ENCODE peak calls at places on chromosomes 2 and 18, in eight cellular contexts. One of them, this sample, is unnamed.

GRCh38 chr2:3241971-3242746 is 135.5 kb downstream of the EIPR1 start:
- DNase-seq in foreskin fibroblast: no peak
- DNase-seq in astrocyte: no peak
- DNase-seq in pancreas: no peak
- DNase-seq in BE2C: no peak
- DNase-seq in fibroblast of villous mesenchyme: no peak
- DNase-seq in HFF-Myc: no peak
- DNase-seq in K562: no peak
- DNase-seq in this sample: no peak

GRCh38 chr2:152550386-152550785 is 166.9 kb downstream of the PRPF40A start:
- DNase-seq in HFF-Myc: no peak
- DNase-seq in astrocyte: peak; percentile 25
- DNase-seq in pancreas: peak; percentile 27
- DNase-seq in foreskin fibroblast: no peak
- DNase-seq in BE2C: no peak
- DNase-seq in fibroblast of villous mesenchyme: peak; percentile 64
- DNase-seq in K562: no peak
- DNase-seq in this sample: no peak

GRCh38 chr18:31506024-31506742 is 8.2 kb downstream of the DSG2 start:
- DNase-seq in foreskin fibroblast: no peak
- DNase-seq in astrocyte: peak; percentile 24
- DNase-seq in K562: no peak
- DNase-seq in BE2C: no peak
- DNase-seq in HFF-Myc: no peak
- DNase-seq in fibroblast of villous mesenchyme: peak; percentile 22
- DNase-seq in pancreas: no peak
- DNase-seq in this sample: peak; percentile 8

GRCh38 chr2:25308599-25308998 is 33.1 kb downstream of the DNMT3A start:
- DNase-seq in foreskin fibroblast: no peak
- DNase-seq in BE2C: no peak
- DNase-seq in K562: no peak
- DNase-seq in HFF-Myc: no peak
- DNase-seq in pancreas: no peak
- DNase-seq in fibroblast of villous mesenchyme: no peak
- DNase-seq in astrocyte: no peak
- DNase-seq in this sample: no peak

GRCh38 chr2:29212009-29212408 is 96.8 kb downstream of the CLIP4 start:
- DNase-seq in foreskin fibroblast: peak; percentile 50
- DNase-seq in HFF-Myc: peak; percentile 79
- DNase-seq in astrocyte: no peak
- DNase-seq in pancreas: no peak
- DNase-seq in fibroblast of villous mesenchyme: peak; percentile 31
- DNase-seq in K562: no peak
- DNase-seq in BE2C: no peak
- DNase-seq in this sample: peak; percentile 51

GRCh38 chr18:77092104-77093066 is 40.2 kb downstream of the MBP start:
- DNase-seq in BE2C: no peak
- DNase-seq in HFF-Myc: no peak
- DNase-seq in K562: no peak
- DNase-seq in astrocyte: no peak
- DNase-seq in fibroblast of villous mesenchyme: no peak
- DNase-seq in foreskin fibroblast: no peak
- DNase-seq in pancreas: no peak
- DNase-seq in this sample: no peak

GRCh38 chr2:9703085-9703641 is 72.4 kb upstream of the YWHAQ start:
- DNase-seq in pancreas: no peak
- DNase-seq in fibroblast of villous mesenchyme: peak; percentile 96
- DNase-seq in astrocyte: peak; percentile 66
- DNase-seq in BE2C: no peak
- DNase-seq in foreskin fibroblast: peak; percentile 98
- DNase-seq in HFF-Myc: peak; percentile 94
- DNase-seq in K562: no peak
- DNase-seq in this sample: peak; percentile 91

GRCh38 chr2:77831878-77832277 is 309.7 kb upstream of the LRRTM4 start:
- DNase-seq in BE2C: no peak
- DNase-seq in astrocyte: no peak
- DNase-seq in foreskin fibroblast: no peak
- DNase-seq in HFF-Myc: no peak
- DNase-seq in K562: no peak
- DNase-seq in fibroblast of villous mesenchyme: no peak
- DNase-seq in pancreas: no peak
- DNase-seq in this sample: no peak

GRCh38 chr18:12032786-12033642 is 51.7 kb downstream of the IMPA2 start:
- DNase-seq in foreskin fibroblast: peak; percentile 43
- DNase-seq in K562: no peak
- DNase-seq in pancreas: peak; percentile 9
- DNase-seq in fibroblast of villous mesenchyme: peak; percentile 81
- DNase-seq in BE2C: no peak
- DNase-seq in astrocyte: peak; percentile 54
- DNase-seq in HFF-Myc: no peak
- DNase-seq in this sample: peak; percentile 82

GRCh38 chr2:12903272-12903671 is 186.5 kb downstream of the TRIB2 start:
- DNase-seq in BE2C: no peak
- DNase-seq in astrocyte: peak; percentile 75
- DNase-seq in foreskin fibroblast: no peak
- DNase-seq in pancreas: no peak
- DNase-seq in fibroblast of villous mesenchyme: no peak
- DNase-seq in HFF-Myc: no peak
- DNase-seq in K562: no peak
- DNase-seq in this sample: peak; percentile 19

GRCh38 chr2:180291552-180292421 is 284.7 kb upstream of the CWC22 start:
- DNase-seq in fibroblast of villous mesenchyme: no peak
- DNase-seq in pancreas: no peak
- DNase-seq in K562: no peak
- DNase-seq in astrocyte: peak; percentile 66
- DNase-seq in foreskin fibroblast: peak; percentile 7
- DNase-seq in BE2C: no peak
- DNase-seq in HFF-Myc: no peak
- DNase-seq in this sample: no peak

GRCh38 chr18:45357681-45358470 is 257.4 kb upstream of the SLC14A2 start:
- DNase-seq in pancreas: peak; percentile 33
- DNase-seq in astrocyte: peak; percentile 68
- DNase-seq in BE2C: no peak
- DNase-seq in K562: no peak
- DNase-seq in fibroblast of villous mesenchyme: no peak
- DNase-seq in foreskin fibroblast: no peak
- DNase-seq in HFF-Myc: no peak
- DNase-seq in this sample: peak; percentile 62

GRCh38 chr18:13680612-13681011 is 45.7 kb downstream of the FAM210A start:
- DNase-seq in astrocyte: no peak
- DNase-seq in pancreas: no peak
- DNase-seq in K562: no peak
- DNase-seq in BE2C: peak; percentile 14
- DNase-seq in foreskin fibroblast: no peak
- DNase-seq in fibroblast of villous mesenchyme: peak; percentile 18
- DNase-seq in HFF-Myc: no peak
- DNase-seq in this sample: no peak

GRCh38 chr18:51337406-51337805 is 139.9 kb upstream of the MEX3C start:
- DNase-seq in pancreas: no peak
- DNase-seq in HFF-Myc: no peak
- DNase-seq in K562: no peak
- DNase-seq in BE2C: no peak
- DNase-seq in foreskin fibroblast: no peak
- DNase-seq in fibroblast of villous mesenchyme: peak; percentile 1
- DNase-seq in astrocyte: peak; percentile 57
- DNase-seq in this sample: no peak

GRCh38 chr2:182530636-182531035 is 103.8 kb upstream of the PDE1A start:
- DNase-seq in foreskin fibroblast: no peak
- DNase-seq in astrocyte: no peak
- DNase-seq in HFF-Myc: no peak
- DNase-seq in K562: no peak
- DNase-seq in pancreas: no peak
- DNase-seq in fibroblast of villous mesenchyme: no peak
- DNase-seq in BE2C: no peak
- DNase-seq in this sample: no peak

GRCh38 chr2:157894694-157895450 is 18.7 kb upstream of the ACVR1 start:
- DNase-seq in K562: no peak
- DNase-seq in BE2C: no peak
- DNase-seq in HFF-Myc: peak; percentile 48
- DNase-seq in fibroblast of villous mesenchyme: peak; percentile 90
- DNase-seq in pancreas: no peak
- DNase-seq in foreskin fibroblast: peak; percentile 70
- DNase-seq in astrocyte: peak; percentile 78
- DNase-seq in this sample: peak; percentile 66

GRCh38 chr18:48974304-48975220 is 23.8 kb upstream of the SMAD7 start:
- DNase-seq in foreskin fibroblast: no peak
- DNase-seq in fibroblast of villous mesenchyme: no peak
- DNase-seq in HFF-Myc: no peak
- DNase-seq in K562: no peak
- DNase-seq in astrocyte: no peak
- DNase-seq in BE2C: peak; percentile 42
- DNase-seq in pancreas: no peak
- DNase-seq in this sample: no peak

DNA sequence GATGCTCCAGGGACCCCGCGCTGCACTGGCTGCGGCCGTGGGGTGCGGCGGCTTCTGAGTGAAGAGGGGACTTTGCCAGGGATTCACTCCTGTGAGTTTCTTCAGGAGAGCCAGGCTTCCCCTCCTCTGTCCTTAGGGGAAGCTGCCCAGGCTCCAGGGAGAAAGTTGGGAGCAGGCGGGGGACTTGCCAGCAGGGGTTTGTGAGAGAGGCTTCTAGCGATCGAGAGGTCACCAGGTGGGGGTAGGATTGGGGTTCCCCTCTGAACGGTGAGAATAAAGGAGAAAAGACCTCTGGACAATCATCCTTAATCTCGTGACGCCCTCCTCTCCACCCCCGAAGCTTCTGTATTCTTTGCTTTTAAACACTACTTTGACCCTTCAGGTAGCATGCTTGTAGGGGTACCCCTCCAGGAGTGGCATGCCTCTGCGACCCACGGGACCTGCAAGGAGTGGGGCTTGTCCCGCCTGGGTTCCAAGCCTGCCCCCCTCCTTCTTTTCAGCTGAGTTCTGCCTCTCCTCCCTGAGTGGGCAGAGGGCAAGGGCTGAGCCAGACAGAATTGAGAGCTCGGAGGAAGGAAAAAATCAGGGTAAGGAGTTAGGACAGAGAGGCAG is 601 bp downstream of the PROKR1 start:
- DNase-seq in fibroblast of villous mesenchyme: no peak
- DNase-seq in BE2C: no peak
- DNase-seq in foreskin fibroblast: no peak
- DNase-seq in astrocyte: no peak
- DNase-seq in K562: no peak
- DNase-seq in HFF-Myc: no peak
- DNase-seq in pancreas: no peak
- DNase-seq in this sample: no peak
- H3K4me3 ChIP-seq in fibroblast of villous mesenchyme: peak overlapping the region; percentile 43
- H3K4me3 ChIP-seq in BE2C: peak overlapping the region; percentile 42
- H3K4me3 ChIP-seq in foreskin fibroblast: no peak overlapping the region
- H3K4me3 ChIP-seq in astrocyte: peak overlapping the region; percentile 41
- H3K4me3 ChIP-seq in K562: peak overlapping the region; percentile 55
- H3K4me3 ChIP-seq in HFF-Myc: peak overlapping the region; percentile 29
- H3K4me3 ChIP-seq in pancreas: no peak overlapping the region
- H3K4me3 ChIP-seq in this sample: no peak overlapping the region

GRCh38 chr2:173354601-173355131 is at the start of gene CDCA7:
- DNase-seq in fibroblast of villous mesenchyme: peak; percentile 60
- DNase-seq in astrocyte: peak; percentile 34
- DNase-seq in BE2C: peak; percentile 80
- DNase-seq in foreskin fibroblast: peak; percentile 43
- DNase-seq in HFF-Myc: peak; percentile 25
- DNase-seq in K562: peak; percentile 94
- DNase-seq in pancreas: peak; percentile 69
- DNase-seq in this sample: peak; percentile 42
- TF ChIP-seq CTCF in fibroblast of villous mesenchyme: no peak
- TF ChIP-seq CTCF in astrocyte: no peak
- TF ChIP-seq CTCF in BE2C: no peak
- TF ChIP-seq CTCF in foreskin fibroblast: no peak
- TF ChIP-seq CTCF in HFF-Myc: no peak
- TF ChIP-seq CTCF in K562: peak; percentile 4
- TF ChIP-seq CTCF in pancreas: no peak
- TF ChIP-seq CTCF in this sample: no peak

DNA sequence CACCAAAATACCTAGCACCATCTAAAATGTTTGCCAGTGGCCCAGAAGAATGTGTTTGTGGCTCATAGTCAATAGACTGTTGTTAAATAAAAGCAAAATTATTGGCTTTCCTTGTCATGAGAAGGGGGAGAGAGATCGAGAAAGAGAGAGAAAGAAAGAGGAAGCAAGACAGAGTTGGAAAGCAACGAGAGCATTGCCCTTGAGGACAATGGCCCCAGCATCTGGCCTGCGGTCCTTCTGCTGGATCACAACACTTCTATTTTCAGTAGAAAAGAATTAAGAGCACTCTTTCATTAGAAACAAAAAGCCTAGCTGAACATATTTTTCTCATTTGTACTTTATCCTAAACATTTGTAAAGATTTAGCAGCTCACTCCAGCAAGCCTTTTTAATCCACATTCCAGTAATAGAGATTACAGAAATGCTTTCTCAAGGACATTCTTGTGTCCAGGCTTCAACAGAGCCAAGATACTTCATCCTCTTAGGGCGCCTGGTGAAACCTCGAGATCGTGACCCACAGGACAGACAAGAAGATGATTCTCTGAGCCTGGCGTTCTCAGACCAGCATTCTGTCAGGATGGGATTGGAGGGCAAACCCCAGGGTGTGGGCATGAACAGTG is 31.6 kb upstream of the AFF3 start:
- DNase-seq in pancreas: no peak
- DNase-seq in K562: no peak
- DNase-seq in HFF-Myc: no peak
- DNase-seq in BE2C: no peak
- DNase-seq in foreskin fibroblast: no peak
- DNase-seq in fibroblast of villous mesenchyme: peak; percentile 14
- DNase-seq in astrocyte: no peak
- DNase-seq in this sample: peak; percentile 72
- H3K4me3 ChIP-seq in pancreas: no peak overlapping the region
- H3K4me3 ChIP-seq in K562: no peak overlapping the region
- H3K4me3 ChIP-seq in HFF-Myc: no peak overlapping the region
- H3K4me3 ChIP-seq in BE2C: no peak overlapping the region
- H3K4me3 ChIP-seq in foreskin fibroblast: peak overlapping the region; percentile 33
- H3K4me3 ChIP-seq in fibroblast of villous mesenchyme: no peak overlapping the region
- H3K4me3 ChIP-seq in astrocyte: no peak overlapping the region
- H3K4me3 ChIP-seq in this sample: peak overlapping the region; percentile 20

DNA sequence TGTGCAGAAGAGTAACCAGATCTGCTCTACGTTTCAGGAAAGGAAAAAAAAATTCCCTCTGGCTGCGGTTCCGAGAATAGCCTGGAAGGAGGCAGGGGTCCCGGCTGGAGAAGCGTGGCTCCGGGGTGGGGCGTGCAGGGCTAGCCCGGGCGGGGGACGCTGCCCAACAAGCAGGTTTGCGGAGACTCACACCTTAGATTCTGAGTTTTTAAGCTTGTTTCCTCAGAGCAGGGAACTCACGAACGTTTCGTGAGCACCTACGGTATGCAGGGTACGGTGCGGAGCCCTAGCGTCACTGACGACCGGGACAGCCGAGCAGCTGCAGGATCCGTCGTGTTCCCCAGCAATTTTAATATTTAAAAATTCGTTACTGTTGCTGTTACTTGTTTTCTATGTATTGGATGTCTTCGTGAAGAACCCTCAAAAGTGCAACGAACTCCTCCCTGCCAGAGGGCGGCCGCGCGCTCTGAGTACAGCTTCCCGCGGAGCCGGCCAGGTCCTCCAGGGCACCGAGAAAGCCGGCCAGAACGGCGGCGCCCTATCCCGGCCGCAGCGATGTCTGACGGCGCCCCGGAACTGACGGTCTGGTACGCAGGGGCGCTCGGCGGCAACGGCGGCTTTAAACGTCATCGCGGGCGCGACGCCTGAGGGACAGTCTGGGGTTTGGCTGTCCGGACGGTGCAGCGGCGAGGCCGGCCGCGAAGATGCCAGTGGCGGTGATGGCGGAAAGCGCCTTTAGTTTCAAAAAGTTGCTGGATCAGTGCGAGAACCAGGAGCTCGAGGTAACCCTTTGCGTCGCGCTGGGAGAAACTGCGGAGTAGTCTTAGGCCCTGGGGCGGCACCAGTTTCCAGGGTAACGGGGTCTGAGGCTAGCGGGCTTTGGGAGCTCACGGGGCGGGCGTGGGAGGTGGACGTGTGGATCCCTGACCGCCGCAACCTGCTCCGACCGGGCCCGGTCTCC is at the start of gene COPS8:
- DNase-seq in BE2C: peak; percentile 95
- DNase-seq in K562: peak; percentile 85
- DNase-seq in foreskin fibroblast: peak; percentile 95
- DNase-seq in fibroblast of villous mesenchyme: peak; percentile 95
- DNase-seq in HFF-Myc: peak; percentile 71
- DNase-seq in pancreas: peak; percentile 95
- DNase-seq in astrocyte: peak; percentile 89
- DNase-seq in this sample: peak; percentile 91
- TF ChIP-seq CTCF in BE2C: no peak
- TF ChIP-seq CTCF in K562: peak; percentile 17
- TF ChIP-seq CTCF in foreskin fibroblast: no peak
- TF ChIP-seq CTCF in fibroblast of villous mesenchyme: peak; percentile 21
- TF ChIP-seq CTCF in HFF-Myc: no peak
- TF ChIP-seq CTCF in pancreas: no peak
- TF ChIP-seq CTCF in astrocyte: no peak
- TF ChIP-seq CTCF in this sample: peak; percentile 31